ENCODE peak calls at places on chromosomes 1 and 21, in eight cellular contexts. One of them, this sample, is unnamed.

GRCh38 chr1:58907398-58907797 is 123.6 kb upstream of the JUN start:
- DNase-seq in GM06990: no peak
- DNase-seq in esophagus squamous epithelium: no peak
- DNase-seq in AG10803: no peak
- DNase-seq in mucosa of descending colon: no peak
- DNase-seq in heart left ventricle: no peak
- DNase-seq in ovary: no peak
- DNase-seq in fibroblast of lung: no peak
- DNase-seq in this sample: no peak

GRCh38 chr21:45560106-45561021 is 18.1 kb upstream of the SLC19A1 start:
- DNase-seq in ovary: no peak
- DNase-seq in mucosa of descending colon: no peak
- DNase-seq in AG10803: no peak
- DNase-seq in fibroblast of lung: no peak
- DNase-seq in heart left ventricle: no peak
- DNase-seq in esophagus squamous epithelium: no peak
- DNase-seq in GM06990: no peak
- DNase-seq in this sample: no peak

GRCh38 chr1:169604781-169605560 is 18.7 kb upstream of the F5 start:
- DNase-seq in ovary: no peak
- DNase-seq in mucosa of descending colon: no peak
- DNase-seq in esophagus squamous epithelium: no peak
- DNase-seq in heart left ventricle: peak
- DNase-seq in AG10803: no peak
- DNase-seq in GM06990: no peak
- DNase-seq in fibroblast of lung: no peak
- DNase-seq in this sample: no peak

GRCh38 chr1:184954232-184954995 is 19.9 kb downstream of the NIBAN1 start:
- DNase-seq in mucosa of descending colon: no peak
- DNase-seq in GM06990: no peak
- DNase-seq in AG10803: no peak
- DNase-seq in ovary: no peak
- DNase-seq in fibroblast of lung: peak
- DNase-seq in esophagus squamous epithelium: no peak
- DNase-seq in heart left ventricle: no peak
- DNase-seq in this sample: peak

GRCh38 chr1:31801450-31801849 is 14.4 kb downstream of the SPOCD1 start:
- DNase-seq in GM06990: no peak
- DNase-seq in ovary: no peak
- DNase-seq in fibroblast of lung: no peak
- DNase-seq in mucosa of descending colon: no peak
- DNase-seq in AG10803: no peak
- DNase-seq in heart left ventricle: no peak
- DNase-seq in esophagus squamous epithelium: no peak
- DNase-seq in this sample: no peak

GRCh38 chr1:27405074-27405473 is 12.7 kb downstream of the GPR3 start:
- DNase-seq in GM06990: no peak
- DNase-seq in mucosa of descending colon: no peak
- DNase-seq in heart left ventricle: peak
- DNase-seq in ovary: no peak
- DNase-seq in AG10803: peak
- DNase-seq in fibroblast of lung: peak
- DNase-seq in esophagus squamous epithelium: no peak
- DNase-seq in this sample: peak

GRCh38 chr1:24364975-24365678 is 46.0 kb downstream of the GRHL3 start:
- DNase-seq in AG10803: peak
- DNase-seq in GM06990: peak
- DNase-seq in esophagus squamous epithelium: no peak
- DNase-seq in ovary: no peak
- DNase-seq in fibroblast of lung: peak
- DNase-seq in heart left ventricle: no peak
- DNase-seq in mucosa of descending colon: no peak
- DNase-seq in this sample: peak

GRCh38 chr1:109149874-109150601 is 36.1 kb downstream of the ELAPOR1 start:
- DNase-seq in fibroblast of lung: no peak
- DNase-seq in ovary: no peak
- DNase-seq in mucosa of descending colon: no peak
- DNase-seq in GM06990: no peak
- DNase-seq in esophagus squamous epithelium: no peak
- DNase-seq in AG10803: no peak
- DNase-seq in heart left ventricle: no peak
- DNase-seq in this sample: no peak

GRCh38 chr1:7641587-7642417 is 129.3 kb upstream of the VAMP3 start:
- DNase-seq in heart left ventricle: no peak
- DNase-seq in esophagus squamous epithelium: no peak
- DNase-seq in fibroblast of lung: no peak
- DNase-seq in AG10803: no peak
- DNase-seq in ovary: no peak
- DNase-seq in GM06990: no peak
- DNase-seq in mucosa of descending colon: peak
- DNase-seq in this sample: no peak

GRCh38 chr1:53733447-53733931 is 5.5 kb downstream of the GLIS1 start:
- DNase-seq in GM06990: no peak
- DNase-seq in mucosa of descending colon: no peak
- DNase-seq in esophagus squamous epithelium: no peak
- DNase-seq in fibroblast of lung: peak
- DNase-seq in AG10803: peak
- DNase-seq in ovary: no peak
- DNase-seq in heart left ventricle: no peak
- DNase-seq in this sample: no peak

GRCh38 chr1:168360151-168360550 is 79.5 kb downstream of the TBX19 start:
- DNase-seq in ovary: no peak
- DNase-seq in fibroblast of lung: peak
- DNase-seq in AG10803: peak
- DNase-seq in mucosa of descending colon: no peak
- DNase-seq in esophagus squamous epithelium: no peak
- DNase-seq in GM06990: no peak
- DNase-seq in heart left ventricle: no peak
- DNase-seq in this sample: peak

GRCh38 chr1:46653405-46653853 is 14.7 kb downstream of the ATPAF1 start:
- DNase-seq in esophagus squamous epithelium: no peak
- DNase-seq in ovary: no peak
- DNase-seq in fibroblast of lung: peak
- DNase-seq in mucosa of descending colon: no peak
- DNase-seq in AG10803: peak
- DNase-seq in heart left ventricle: no peak
- DNase-seq in GM06990: no peak
- DNase-seq in this sample: peak

GRCh38 chr1:159040206-159040605 is 30.5 kb downstream of the IFI16 start:
- DNase-seq in heart left ventricle: no peak
- DNase-seq in AG10803: peak
- DNase-seq in fibroblast of lung: peak
- DNase-seq in mucosa of descending colon: no peak
- DNase-seq in GM06990: no peak
- DNase-seq in ovary: no peak
- DNase-seq in esophagus squamous epithelium: no peak
- DNase-seq in this sample: peak

GRCh38 chr1:2921970-2922686 is 99.1 kb upstream of the ACTRT2 start:
- DNase-seq in esophagus squamous epithelium: no peak
- DNase-seq in GM06990: peak
- DNase-seq in fibroblast of lung: no peak
- DNase-seq in heart left ventricle: no peak
- DNase-seq in mucosa of descending colon: peak
- DNase-seq in ovary: no peak
- DNase-seq in AG10803: no peak
- DNase-seq in this sample: no peak

GRCh38 chr1:161089251-161089924 is at the start of gene NECTIN4:
- DNase-seq in heart left ventricle: no peak
- DNase-seq in mucosa of descending colon: peak
- DNase-seq in AG10803: no peak
- DNase-seq in esophagus squamous epithelium: no peak
- DNase-seq in GM06990: no peak
- DNase-seq in fibroblast of lung: no peak
- DNase-seq in ovary: no peak
- DNase-seq in this sample: no peak

GRCh38 chr1:236760480-236760879 is 34.6 kb upstream of the MTR start:
- DNase-seq in mucosa of descending colon: no peak
- DNase-seq in GM06990: no peak
- DNase-seq in heart left ventricle: no peak
- DNase-seq in ovary: no peak
- DNase-seq in AG10803: no peak
- DNase-seq in esophagus squamous epithelium: no peak
- DNase-seq in fibroblast of lung: no peak
- DNase-seq in this sample: no peak

GRCh38 chr21:33871171-33871570 is 44.4 kb downstream of the ATP5PO start:
- DNase-seq in ovary: no peak
- DNase-seq in mucosa of descending colon: no peak
- DNase-seq in fibroblast of lung: peak
- DNase-seq in AG10803: peak
- DNase-seq in heart left ventricle: no peak
- DNase-seq in GM06990: no peak
- DNase-seq in esophagus squamous epithelium: no peak
- DNase-seq in this sample: peak

GRCh38 chr1:204418174-204419063 is 6.8 kb upstream of the PPP1R15B start:
- DNase-seq in fibroblast of lung: peak
- DNase-seq in esophagus squamous epithelium: no peak
- DNase-seq in GM06990: no peak
- DNase-seq in AG10803: peak
- DNase-seq in mucosa of descending colon: no peak
- DNase-seq in ovary: no peak
- DNase-seq in heart left ventricle: no peak
- DNase-seq in this sample: no peak

GRCh38 chr21:44845418-44846200 is 27.7 kb upstream of the SUMO3 start:
- DNase-seq in AG10803: peak
- DNase-seq in ovary: peak
- DNase-seq in fibroblast of lung: peak
- DNase-seq in mucosa of descending colon: peak
- DNase-seq in esophagus squamous epithelium: no peak
- DNase-seq in GM06990: peak
- DNase-seq in heart left ventricle: peak
- DNase-seq in this sample: peak

GRCh38 chr1:154157520-154158306 is 2.8 kb upstream of the NUP210L start:
- DNase-seq in AG10803: no peak
- DNase-seq in fibroblast of lung: peak
- DNase-seq in ovary: no peak
- DNase-seq in heart left ventricle: no peak
- DNase-seq in mucosa of descending colon: no peak
- DNase-seq in esophagus squamous epithelium: no peak
- DNase-seq in GM06990: peak
- DNase-seq in this sample: peak
- H3K4me3 ChIP-seq in AG10803: no peak
- H3K4me3 ChIP-seq in fibroblast of lung: no peak
- H3K4me3 ChIP-seq in ovary: no peak
- H3K4me3 ChIP-seq in heart left ventricle: no peak
- H3K4me3 ChIP-seq in mucosa of descending colon: no peak
- H3K4me3 ChIP-seq in esophagus squamous epithelium: no peak
- H3K4me3 ChIP-seq in GM06990: peak
- H3K4me3 ChIP-seq in this sample: no peak

DNA sequence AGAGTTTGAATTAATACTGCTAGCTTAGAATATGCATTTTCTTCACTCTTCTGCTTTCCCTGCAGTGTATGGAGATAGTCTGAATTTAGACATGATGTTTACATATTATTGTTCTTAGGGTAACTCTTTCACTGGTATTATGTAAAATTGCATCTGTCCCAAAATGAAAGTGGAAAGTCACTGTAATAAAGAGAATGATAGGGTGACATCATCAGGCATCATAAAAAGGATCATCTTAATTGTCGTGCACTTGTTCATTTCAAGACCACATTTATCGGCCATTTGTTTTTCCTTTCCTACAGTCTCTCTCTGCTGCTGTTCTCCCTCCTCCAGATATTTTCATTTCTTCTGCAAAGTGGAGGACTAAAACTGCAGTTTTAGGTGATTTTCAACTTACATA is 61.9 kb upstream of the ZNF281 start:
- DNase-seq in ovary: no peak
- DNase-seq in esophagus squamous epithelium: no peak
- DNase-seq in GM06990: no peak
- DNase-seq in fibroblast of lung: no peak
- DNase-seq in mucosa of descending colon: no peak
- DNase-seq in heart left ventricle: no peak
- DNase-seq in AG10803: no peak
- DNase-seq in this sample: no peak
- TF ChIP-seq CTCF in ovary: no peak
- TF ChIP-seq CTCF in esophagus squamous epithelium: no peak
- TF ChIP-seq CTCF in GM06990: no peak
- TF ChIP-seq CTCF in fibroblast of lung: no peak
- TF ChIP-seq CTCF in mucosa of descending colon: no peak
- TF ChIP-seq CTCF in heart left ventricle: no peak
- TF ChIP-seq CTCF in AG10803: no peak
- TF ChIP-seq CTCF in this sample: no peak

GRCh38 chr1:179814513-179814838 is 63.1 kb downstream of the TOR1AIP2 start:
- DNase-seq in fibroblast of lung: no peak
- DNase-seq in esophagus squamous epithelium: no peak
- DNase-seq in GM06990: no peak
- DNase-seq in AG10803: no peak
- DNase-seq in mucosa of descending colon: no peak
- DNase-seq in ovary: peak
- DNase-seq in heart left ventricle: peak
- DNase-seq in this sample: no peak

GRCh38 chr1:179817056-179817455 is 60.5 kb downstream of the TOR1AIP2 start:
- DNase-seq in heart left ventricle: no peak
- DNase-seq in fibroblast of lung: no peak
- DNase-seq in AG10803: no peak
- DNase-seq in esophagus squamous epithelium: no peak
- DNase-seq in ovary: no peak
- DNase-seq in GM06990: no peak
- DNase-seq in mucosa of descending colon: no peak
- DNase-seq in this sample: no peak

GRCh38 chr1:179813626-179814351 is 63.8 kb downstream of the TOR1AIP2 start:
- DNase-seq in heart left ventricle: no peak
- DNase-seq in esophagus squamous epithelium: no peak
- DNase-seq in fibroblast of lung: no peak
- DNase-seq in GM06990: no peak
- DNase-seq in ovary: peak
- DNase-seq in AG10803: no peak
- DNase-seq in mucosa of descending colon: no peak
- DNase-seq in this sample: no peak

GRCh38 chr1:179816196-179816960 is 61.2 kb downstream of the TOR1AIP2 start:
- DNase-seq in esophagus squamous epithelium: no peak
- DNase-seq in fibroblast of lung: peak
- DNase-seq in mucosa of descending colon: no peak
- DNase-seq in AG10803: no peak
- DNase-seq in GM06990: no peak
- DNase-seq in ovary: peak
- DNase-seq in heart left ventricle: peak
- DNase-seq in this sample: peak

GRCh38 chr1:179815642-179816041 is 62.0 kb downstream of the TOR1AIP2 start:
- DNase-seq in AG10803: no peak
- DNase-seq in esophagus squamous epithelium: no peak
- DNase-seq in fibroblast of lung: no peak
- DNase-seq in ovary: no peak
- DNase-seq in GM06990: no peak
- DNase-seq in heart left ventricle: no peak
- DNase-seq in mucosa of descending colon: no peak
- DNase-seq in this sample: no peak
- H3K4me3 ChIP-seq in AG10803: peak
- H3K4me3 ChIP-seq in esophagus squamous epithelium: peak
- H3K4me3 ChIP-seq in fibroblast of lung: no peak
- H3K4me3 ChIP-seq in ovary: peak
- H3K4me3 ChIP-seq in GM06990: no peak
- H3K4me3 ChIP-seq in heart left ventricle: peak
- H3K4me3 ChIP-seq in mucosa of descending colon: no peak
- H3K4me3 ChIP-seq in this sample: no peak

GRCh38 chr1:19648689-19649088 is 4.6 kb downstream of the NBL1 start:
- DNase-seq in heart left ventricle: no peak
- DNase-seq in mucosa of descending colon: peak
- DNase-seq in GM06990: no peak
- DNase-seq in esophagus squamous epithelium: no peak
- DNase-seq in ovary: no peak
- DNase-seq in AG10803: peak
- DNase-seq in fibroblast of lung: peak
- DNase-seq in this sample: peak
- TF ChIP-seq CTCF in heart left ventricle: no peak
- TF ChIP-seq CTCF in mucosa of descending colon: peak
- TF ChIP-seq CTCF in GM06990: no peak
- TF ChIP-seq CTCF in esophagus squamous epithelium: peak
- TF ChIP-seq CTCF in ovary: no peak
- TF ChIP-seq CTCF in AG10803: peak
- TF ChIP-seq CTCF in fibroblast of lung: peak
- TF ChIP-seq CTCF in this sample: peak